ENCODE peak calls at places on chromosomes 7 and 10, in eight cellular contexts. F is activated CD8-positive, alpha-beta memory T cell treated with anti-CD3 and anti-CD28 coated beads, Interleukin-2, amount 50 U/mL, for 4 hours; K is T follicular helper cell; Z is GDM1; B is non-pigmented ciliary epithelial cell; C is A549; G is NCI-H1105 treated with DMSO at 0.1 percent for 48 hours; X is activated CD4-positive, CD25-positive, alpha-beta regulatory T cell. N is an unnamed sample.
A peak's percentile ranks its signal among the peaks of the same experiment; 100 is the strongest.

GRCh38 chr10:55426138-55426537 is 625.1 kb upstream of the PCDH15 start:
- DNase-seq in K (no peak), G (no peak), B (no peak), F (no peak), C (no peak), Z (no peak), X (no peak), N (no peak)

GRCh38 chr10:124739119-124739921 is 4.9 kb downstream of the FAM53B start:
- DNase-seq in Z (no peak), X (no peak), B (no peak), G (no peak), K (no peak), C (no peak), F (no peak), N (no peak)

GRCh38 chr10:103540722-103541121 is 47.2 kb downstream of the NEURL1 start:
- DNase-seq in X (no peak), Z (no peak), F (no peak), K (no peak), C (peak; percentile 45), G (no peak), B (no peak), N (no peak)

GRCh38 chr10:104069610-104070009 is 16.1 kb downstream of the COL17A1 start:
- DNase-seq in X (no peak), Z (no peak), B (no peak), F (no peak), G (no peak), C (no peak), K (no peak), N (no peak)

GRCh38 chr10:63866075-63866746 is 345.0 kb downstream of the REEP3 start:
- DNase-seq in X (peak; percentile 7), B (peak; percentile 8), G (peak; percentile 42), F (peak; percentile 25), C (peak; percentile 49), Z (peak; percentile 9), K (peak; percentile 3), N (peak; percentile 43)

GRCh38 chr7:142891490-142892082 is 6.0 kb upstream of the TRPV6 start:
- DNase-seq in B (no peak), X (no peak), G (no peak), K (no peak), Z (no peak), F (no peak), C (no peak), N (no peak)

GRCh38 chr7:66707825-66708224 is 32.7 kb upstream of the RABGEF1 start:
- DNase-seq in C (no peak), F (no peak), G (no peak), B (no peak), X (no peak), K (no peak), Z (no peak), N (no peak)

GRCh38 chr10:106795619-106796018 is 368.9 kb downstream of the SORCS1 start:
- DNase-seq in B (no peak), C (peak; percentile 4), F (no peak), G (no peak), K (no peak), Z (no peak), X (no peak), N (no peak)

GRCh38 chr10:119651514-119652327 is 541 bp downstream of the BAG3 start:
- DNase-seq in K (no peak), Z (no peak), G (no peak), B (no peak), X (no peak), F (no peak), C (no peak), N (peak; percentile 12)

GRCh38 chr7:144391823-144392255 is 11.7 kb downstream of the NOBOX start:
- DNase-seq in X (no peak), G (peak; percentile 54), Z (no peak), C (peak; percentile 52), B (no peak), F (no peak), K (no peak), N (no peak)

GRCh38 chr7:1854521-1855395 is 184.7 kb downstream of the ELFN1 start:
- DNase-seq in B (no peak), C (no peak), G (no peak), X (no peak), K (no peak), F (peak; percentile 15), Z (no peak), N (no peak)

GRCh38 chr7:133857376-133858119 is 269.6 kb upstream of the LRGUK start:
- DNase-seq in Z (no peak), K (no peak), C (no peak), G (no peak), X (no peak), F (no peak), B (no peak), N (no peak)

GRCh38 chr10:77090381-77091356 is 546.9 kb downstream of the KCNMA1 start:
- DNase-seq in Z (no peak), G (no peak), K (no peak), F (no peak), B (no peak), C (no peak), X (no peak), N (no peak)

GRCh38 chr10:127990846-127991542 is 84.1 kb downstream of the PTPRE start:
- DNase-seq in C (peak; percentile 22), G (no peak), Z (no peak), X (peak; percentile 16), K (no peak), F (peak; percentile 42), B (peak; percentile 95), N (no peak)

GRCh38 chr7:20408467-20408826 is 77.7 kb downstream of the ITGB8 start:
- DNase-seq in B (no peak), X (no peak), F (no peak), G (peak; percentile 49), C (no peak), K (no peak), Z (no peak), N (no peak)

GRCh38 chr10:75994332-75995040 is 563.1 kb downstream of the LRMDA start:
- DNase-seq in B (no peak), X (no peak), Z (no peak), C (no peak), K (no peak), F (no peak), G (no peak), N (no peak)

GRCh38 chr7:71558806-71559205 is 426.9 kb downstream of the GALNT17 start:
- DNase-seq in G (no peak), C (no peak), F (no peak), Z (no peak), X (no peak), B (no peak), K (no peak), N (no peak)

GRCh38 chr7:48301201-48301600 is 129.9 kb downstream of the ABCA13 start:
- DNase-seq in G (no peak), Z (no peak), X (no peak), K (no peak), C (no peak), B (no peak), F (no peak), N (no peak)

GRCh38 chr10:86850481-86850880 is 94.1 kb downstream of the BMPR1A start:
- DNase-seq in C (no peak), B (no peak), K (no peak), X (no peak), F (no peak), G (no peak), Z (no peak), N (no peak)

GRCh38 chr10:73999703-74000102 is 1.8 kb downstream of the VCL start:
- DNase-seq in X (no peak), K (no peak), G (no peak), Z (no peak), B (no peak), C (no peak), F (no peak), N (no peak)

GRCh38 chr10:129963831-129964501 is at the start of gene EBF3:
- DNase-seq in G (peak; percentile 62), Z (no peak), K (peak; percentile 23), F (peak; percentile 42), X (peak; percentile 15), C (peak; percentile 31), B (no peak), N (no peak)

GRCh38 chr10:110410329-110411046 is 87.2 kb upstream of the DUSP5 start:
- DNase-seq in B (peak; percentile 93), C (peak; percentile 98), Z (no peak), K (no peak), F (no peak), X (no peak), G (no peak), N (no peak)

GRCh38 chr7:70316745-70317144 is 718.5 kb downstream of the AUTS2 start:
- DNase-seq in K (no peak), B (no peak), F (no peak), Z (no peak), G (no peak), C (peak; percentile 4), X (no peak), N (no peak)

GRCh38 chr7:47648301-47648900 is 66.5 kb upstream of the TNS3 start:
- DNase-seq in C (no peak), B (peak; percentile 69), G (no peak), F (no peak), Z (peak; percentile 31), X (no peak), K (no peak), N (no peak)

GRCh38 chr10:69718951-69719350 is 82.8 kb upstream of the COL13A1 start:
- DNase-seq in X (no peak), B (no peak), F (no peak), K (no peak), C (no peak), G (no peak), Z (no peak), N (no peak)

GRCh38 chr7:116316838-116317612 is 106.7 kb downstream of the TES start:
- DNase-seq in B (peak; percentile 99), X (no peak), K (no peak), F (no peak), Z (no peak), C (peak; percentile 98), G (no peak), N (no peak)

GRCh38 chr10:52744057-52744819 is 28.3 kb downstream of the MBL2 start:
- DNase-seq in Z (no peak), C (no peak), F (no peak), G (no peak), K (no peak), B (no peak), X (no peak), N (no peak)

GRCh38 chr10:101222683-101223273 is 6.5 kb downstream of the LBX1 start:
- DNase-seq in Z (no peak), F (no peak), G (no peak), K (no peak), C (no peak), X (no peak), B (no peak), N (no peak)

GRCh38 chr7:39720586-39720985 is 97.2 kb downstream of the RALA start:
- DNase-seq in G (no peak), F (no peak), Z (no peak), B (no peak), C (no peak), X (no peak), K (no peak), N (no peak)

GRCh38 chr10:65350619-65351018 is 1575.2 kb upstream of the LRRTM3 start:
- DNase-seq in B (no peak), Z (no peak), X (no peak), F (no peak), C (no peak), G (no peak), K (no peak), N (no peak)

GRCh38 chr7:73715648-73716317 is 3.7 kb downstream of the STX1A start:
- DNase-seq in B (peak; percentile 89), C (peak; percentile 98), F (peak; percentile 40), Z (no peak), G (no peak), K (no peak), X (peak; percentile 37), N (no peak)

GRCh38 chr7:11373546-11374142 is 400.0 kb downstream of the PHF14 start:
- DNase-seq in F (no peak), G (peak; percentile 58), K (no peak), X (no peak), Z (no peak), B (no peak), C (peak; percentile 35), N (no peak)

GRCh38 chr7:127782075-127782474 is 130.1 kb downstream of the SND1 start:
- DNase-seq in B (no peak), G (no peak), F (no peak), C (no peak), Z (no peak), X (no peak), K (no peak), N (no peak)

GRCh38 chr10:80946957-80947722 is 409.4 kb downstream of the SH2D4B start:
- DNase-seq in B (no peak), Z (no peak), K (no peak), F (no peak), C (no peak), X (no peak), G (no peak), N (no peak)